ENCODE peak calls at places on chromosomes 5 and 9, in seven cellular contexts. V is ovary, U is OCI-LY7, O is heart right ventricle, K is psoas muscle, R is endothelial cell, A is uterus. H is an unnamed sample.

GRCh38 chr9:100581661-100582060 is 3.8 kb downstream of the CAVIN4 start:
- DNase-seq in A (no peak), K (no peak), O (no peak), R (no peak), V (no peak), U (no peak), H (no peak)

GRCh38 chr5:66830636-66831035 is 234.4 kb downstream of the MAST4 start:
- DNase-seq in U (peak; percentile 2), K (no peak), O (no peak), V (no peak), A (no peak), R (no peak), H (no peak)

GRCh38 chr5:31449175-31449574 is 82.7 kb downstream of the DROSHA start:
- DNase-seq in A (no peak), O (no peak), V (no peak), K (no peak), U (no peak), R (no peak), H (no peak)

GRCh38 chr9:116208417-116209232 is 55.0 kb downstream of the PAPPA start:
- DNase-seq in R (no peak), U (no peak), K (no peak), O (no peak), A (no peak), V (no peak), H (no peak)

GRCh38 chr5:177096162-177097015 is 9.7 kb downstream of the FGFR4 start:
- DNase-seq in O (no peak), R (no peak), V (no peak), K (peak; percentile 52), A (no peak), U (no peak), H (no peak)

GRCh38 chr5:60369391-60369790 is 330.6 kb downstream of the DEPDC1B start:
- DNase-seq in A (no peak), O (no peak), U (no peak), R (no peak), V (no peak), K (no peak), H (no peak)

GRCh38 chr5:10149911-10150310 is 99.8 kb downstream of the ATPSCKMT start:
- DNase-seq in O (no peak), A (no peak), V (no peak), U (no peak), R (no peak), K (no peak), H (no peak)

GRCh38 chr5:39106332-39106731 is 32.1 kb upstream of the RICTOR start:
- DNase-seq in R (no peak), K (no peak), U (no peak), A (no peak), O (no peak), V (no peak), H (no peak)

GRCh38 chr5:38782185-38782584 is 63.6 kb upstream of the OSMR start:
- DNase-seq in A (no peak), V (no peak), O (no peak), U (no peak), R (no peak), K (no peak), H (no peak)

GRCh38 chr5:106853266-106853665 is 817.5 kb downstream of the EFNA5 start:
- DNase-seq in R (no peak), A (no peak), K (no peak), O (no peak), V (no peak), U (no peak), H (no peak)

GRCh38 chr9:137382728-137383452 is 40.1 kb downstream of the EXD3 start:
- DNase-seq in R (no peak), V (peak; percentile 19), K (no peak), A (no peak), U (no peak), O (no peak), H (no peak)

GRCh38 chr9:132976571-132976970 is 1.9 kb upstream of the GFI1B start:
- DNase-seq in V (no peak), A (no peak), O (no peak), K (no peak), R (no peak), U (no peak), H (no peak)

DNA sequence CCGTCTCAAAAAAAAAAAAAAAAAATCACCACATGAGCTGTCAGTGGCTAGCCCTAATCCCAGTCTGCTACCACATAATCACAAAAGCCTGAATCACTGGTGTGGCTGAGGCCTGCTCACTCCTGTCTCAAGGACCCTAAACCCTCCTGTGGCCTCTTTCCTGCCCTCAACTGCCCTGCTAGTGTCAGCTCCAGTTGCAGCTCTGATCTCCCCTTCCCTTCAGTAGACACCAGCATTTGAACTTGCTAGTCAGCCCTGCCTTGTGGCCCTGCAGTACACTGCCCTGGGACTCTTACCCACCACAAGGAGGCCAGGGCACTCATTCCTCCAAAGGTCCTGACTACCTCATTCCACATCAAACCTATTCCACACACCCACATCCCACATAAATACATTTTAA is 9.5 kb upstream of the P4HA2 start:
- DNase-seq in K (no peak), U (no peak), R (no peak), O (no peak), A (peak; percentile 9), V (peak; percentile 2), H (no peak)
- TF ChIP-seq CTCF in K (no peak), U (no peak), R (no peak), O (no peak), A (no peak), V (no peak), H (no peak)

GRCh38 chr5:141343242-141343952 is at the start of gene PCDHGA3:
- DNase-seq in R (no peak), U (peak; percentile 17), A (no peak), V (no peak), O (peak; percentile 41), K (no peak), H (no peak)

GRCh38 chr5:141342773-141343172 is 856 bp upstream of the PCDHGA3 start:
- DNase-seq in K (no peak), A (no peak), O (no peak), U (no peak), V (no peak), R (no peak), H (no peak)

GRCh38 chr5:141343953-141344463 is 379 bp downstream of the PCDHGA3 start:
- DNase-seq in U (no peak), V (no peak), O (no peak), R (no peak), K (no peak), A (no peak), H (no peak)

DNA sequence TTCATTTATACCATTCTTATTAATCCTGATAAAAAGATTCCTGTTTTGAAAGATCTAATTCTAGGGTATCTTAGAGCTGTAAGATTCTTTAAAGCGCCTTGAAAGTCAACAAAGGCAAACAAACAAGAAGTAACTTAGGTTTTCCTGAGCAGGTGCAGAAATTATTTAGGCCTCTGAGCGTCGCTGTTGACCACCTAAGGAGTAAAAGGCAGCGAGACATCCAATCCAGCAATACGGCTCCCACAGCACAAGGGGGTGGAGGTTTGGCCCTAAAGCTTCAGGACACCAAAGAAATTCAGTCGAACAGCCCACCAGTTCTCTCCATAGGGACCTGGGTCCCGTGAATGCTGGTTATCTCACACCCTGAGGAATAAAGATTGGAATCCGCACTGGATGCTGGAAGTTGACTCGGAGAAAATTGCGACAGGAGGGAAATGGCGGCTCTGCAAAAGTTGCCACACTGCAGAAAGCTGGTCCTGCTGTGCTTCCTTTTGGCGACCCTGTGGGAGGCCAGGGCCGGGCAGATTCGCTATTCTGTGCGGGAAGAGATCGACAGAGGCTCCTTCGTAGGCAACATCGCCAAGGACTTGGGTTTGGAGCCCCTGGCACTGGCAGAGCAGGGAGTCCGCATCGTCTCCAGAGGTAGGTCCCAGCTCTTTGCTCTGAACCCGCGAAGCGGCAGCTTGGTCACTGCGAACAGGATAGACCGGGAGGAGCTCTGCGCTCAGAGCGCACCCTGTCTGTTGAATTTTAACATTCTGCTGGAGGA is at the start of gene PCDHGA2:
- DNase-seq in A (no peak), O (peak; percentile 36), U (peak; percentile 46), R (no peak), K (no peak), V (peak; percentile 43), H (peak; percentile 47)
- TF ChIP-seq CTCF in A (no peak), O (peak; percentile 62), U (peak; percentile 79), R (no peak), K (peak; percentile 39), V (peak; percentile 58), H (peak; percentile 35)

DNA sequence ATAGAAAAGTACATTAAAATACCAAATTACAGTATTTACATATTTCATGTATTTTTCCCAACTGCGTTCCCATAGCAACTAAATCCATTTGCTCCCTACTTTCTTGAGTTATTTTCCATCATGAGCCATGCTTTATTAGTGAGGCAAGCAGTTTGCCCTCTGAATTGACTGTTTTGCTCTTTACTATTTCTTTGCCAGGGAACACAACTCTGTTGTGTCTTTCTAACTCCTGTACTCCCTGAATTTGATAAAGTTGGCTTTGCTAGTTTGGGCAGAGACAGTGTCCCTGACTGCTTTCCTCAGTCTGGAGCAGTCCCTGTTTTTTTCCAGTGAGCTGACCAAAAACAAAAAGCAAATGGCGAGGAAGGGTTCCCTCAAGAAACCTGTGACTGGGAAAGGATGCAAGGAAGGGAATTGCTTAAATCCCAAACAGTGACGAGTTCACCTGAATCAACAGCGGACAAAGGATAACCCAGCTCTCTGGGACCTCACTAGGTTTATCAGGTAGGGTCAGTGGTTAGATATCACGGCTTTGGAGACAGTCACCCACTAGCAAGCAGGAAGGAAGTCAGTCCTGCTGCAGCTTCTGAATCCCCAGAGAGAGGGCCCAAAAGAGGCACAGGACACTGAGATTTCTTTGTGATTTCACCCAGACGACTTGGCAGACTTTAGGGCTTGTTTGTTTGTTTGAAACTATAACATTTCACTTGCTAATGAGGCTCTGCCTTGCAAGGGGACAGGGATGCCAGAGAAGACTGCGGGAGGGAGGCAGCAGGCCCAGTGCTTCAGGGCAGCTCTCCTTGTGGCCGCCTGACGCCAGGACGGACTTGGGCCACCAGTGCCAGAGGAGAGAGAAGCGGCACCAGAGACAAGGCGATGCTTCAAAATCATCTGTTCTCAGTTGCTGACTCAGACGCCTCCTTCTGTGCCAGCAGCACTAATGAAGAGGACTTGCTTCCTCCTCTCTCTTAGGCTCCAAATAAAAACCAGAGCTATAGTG is 275.8 kb upstream of the SLC30A5 start:
- DNase-seq in A (no peak), O (no peak), U (no peak), R (no peak), K (no peak), V (no peak), H (no peak)
- TF ChIP-seq CTCF in A (no peak), O (no peak), U (no peak), R (no peak), K (peak; percentile 7), V (no peak), H (no peak)

GRCh38 chr5:157818368-157818767 is 40.6 kb downstream of the CLINT1 start:
- DNase-seq in R (no peak), K (no peak), V (no peak), A (no peak), O (no peak), U (no peak), H (no peak)

GRCh38 chr5:157820593-157821252 is 38.2 kb downstream of the CLINT1 start:
- DNase-seq in A (no peak), U (peak; percentile 83), R (peak; percentile 34), V (no peak), K (no peak), O (peak; percentile 47), H (peak; percentile 26)

GRCh38 chr5:157819502-157820125 is 39.3 kb downstream of the CLINT1 start:
- DNase-seq in V (no peak), A (no peak), R (no peak), O (no peak), U (no peak), K (no peak), H (no peak)

GRCh38 chr5:157817928-157818327 is 41.0 kb downstream of the CLINT1 start:
- DNase-seq in R (no peak), U (no peak), O (no peak), A (no peak), V (no peak), K (no peak), H (no peak)

GRCh38 chr5:157816682-157817268 is 42.2 kb downstream of the CLINT1 start:
- DNase-seq in O (no peak), R (no peak), A (no peak), K (no peak), V (no peak), U (peak; percentile 54), H (no peak)
- TF ChIP-seq CTCF in O (peak; percentile 66), R (peak; percentile 64), A (peak; percentile 58), K (peak; percentile 74), V (no peak), U (peak; percentile 98), H (peak; percentile 36)

H was measured in GM10248.